ENCODE peak calls at places on chromosomes 4 and X, in seven cellular contexts. G, I, S, Q, P, M and R are unnamed samples.

GRCh38 chr4:21097026-21097425 is 396.8 kb downstream of the PACRGL start:
- DNase-seq in G (no peak), I (no peak), S (no peak), Q (no peak), P (no peak), M (no peak), R (no peak)

GRCh38 chr4:169205146-169205806 is 65.5 kb downstream of the SH3RF1 start:
- DNase-seq in G (no peak), I (no peak), S (no peak), Q (no peak), P (no peak), M (no peak), R (no peak)

GRCh38 chrX:49675075-49675719 is 20.6 kb downstream of the PAGE1 start:
- DNase-seq in G (no peak), I (no peak), S (no peak), Q (no peak), P (no peak), M (no peak), R (no peak)

GRCh38 chr4:844752-845232 is 18.9 kb upstream of the CPLX1 start:
- DNase-seq in G (no peak), I (no peak), S (no peak), Q (no peak), P (no peak), M (no peak), R (no peak)

GRCh38 chr4:188918787-188919186 is 779.5 kb downstream of the TRIML1 start:
- DNase-seq in G (no peak), I (no peak), S (no peak), Q (no peak), P (no peak), M (no peak), R (no peak)

GRCh38 chrX:142637206-142637605 is 388.5 kb upstream of the SPANXN4 start:
- DNase-seq in G (no peak), I (no peak), S (no peak), Q (no peak), P (no peak), M (no peak), R (no peak)

GRCh38 chrX:154010330-154011087 is 9.2 kb downstream of the IRAK1 start:
- DNase-seq in G (no peak), I (no peak), S (no peak), Q (no peak), P (no peak), M (no peak), R (no peak)

GRCh38 chr4:54548831-54549460 is 108.8 kb upstream of the KIT start:
- DNase-seq in G (no peak), I (no peak), S (no peak), Q (no peak), P (no peak), M (no peak), R (no peak)

GRCh38 chr4:119589165-119589564 is 39.4 kb downstream of the PDE5A start:
- DNase-seq in G (no peak), I (no peak), S (no peak), Q (no peak), P (no peak), M (no peak), R (no peak)

GRCh38 chr4:44157611-44158277 is 290.9 kb downstream of the KCTD8 start:
- DNase-seq in G (no peak), I (no peak), S (no peak), Q (no peak), P (no peak), M (no peak), R (no peak)

GRCh38 chrX:121581885-121582284 is 534.5 kb downstream of the GLUD2 start:
- DNase-seq in G (no peak), I (no peak), S (no peak), Q (no peak), P (no peak), M (no peak), R (no peak)

GRCh38 chr4:72895408-72895807 is 174.1 kb downstream of the COX18 start:
- DNase-seq in G (no peak), I (no peak), S (no peak), Q (peak), P (no peak), M (no peak), R (no peak)

GRCh38 chrX:30943984-30944383 is 54.9 kb upstream of the TAB3 start:
- DNase-seq in G (no peak), I (no peak), S (no peak), Q (no peak), P (no peak), M (no peak), R (no peak)

GRCh38 chr4:145882594-145882993 is 56.0 kb downstream of the ZNF827 start:
- DNase-seq in G (no peak), I (no peak), S (no peak), Q (no peak), P (peak), M (no peak), R (no peak)

GRCh38 chr4:187668683-187669082 is 326.9 kb upstream of the ZFP42 start:
- DNase-seq in G (no peak), I (no peak), S (peak), Q (no peak), P (no peak), M (no peak), R (no peak)

GRCh38 chr4:123555500-123556273 is 159.1 kb downstream of the SPRY1 start:
- DNase-seq in G (no peak), I (no peak), S (no peak), Q (no peak), P (no peak), M (no peak), R (no peak)